ENCODE peak calls at places on chromosomes 7 and 10, in ten cellular contexts. O is lower leg skin; J is GM23248; X is activated naive CD4-positive, alpha-beta T cell treated with anti-CD3 and anti-CD28 coated beads for 36 hours; S is stimulated activated CD4-positive, alpha-beta T cell treated with anti-CD3 and anti-CD28 coated beads, Interleukin-12 subunit alpha, Interleukin-12 subunit beta, amount 100 ng/mL, for 4 hours; P is stimulated activated CD8-positive, alpha-beta memory T cell treated with anti-CD3 and anti-CD28 coated beads, Interleukin-15, amount 100 ng/mL, for 48 hours; K is NAMALWA; G is body of pancreas; Z is GM13977; Q is cardiac muscle cell. W is an unnamed sample.

GRCh38 chr7:139737221-139738100 is 40.3 kb downstream of the HIPK2 start:
- DNase-seq in Z (no peak), K (no peak), J (peak; percentile 61), X (peak; percentile 74), G (no peak), P (peak; percentile 21), S (no peak), O (peak; percentile 43), Q (no peak), W (no peak)

GRCh38 chr7:106421181-106421762 is 136.5 kb upstream of the NAMPT start:
- DNase-seq in O (peak; percentile 94), G (peak; percentile 36), K (no peak), J (peak; percentile 89), X (peak; percentile 63), S (no peak), P (no peak), Z (no peak), Q (peak; percentile 99), W (peak; percentile 93)

GRCh38 chr10:100353770-100354485 is 6.9 kb downstream of the SCD start:
- DNase-seq in S (no peak), G (no peak), P (no peak), Z (no peak), Q (no peak), O (no peak), X (no peak), J (no peak), K (no peak), W (no peak)

GRCh38 chr7:79982151-79982770 is 152.4 kb upstream of the GNAI1 start:
- DNase-seq in P (no peak), Z (no peak), J (peak; percentile 61), X (no peak), S (no peak), Q (no peak), G (no peak), K (no peak), O (no peak), W (no peak)

GRCh38 chr7:75058406-75058805 is 15.2 kb downstream of the RCC1L start:
- DNase-seq in K (no peak), G (no peak), X (no peak), Z (no peak), P (no peak), J (no peak), O (no peak), S (no peak), Q (no peak), W (no peak)

GRCh38 chr10:48461623-48462481 is 143.0 kb downstream of the ARHGAP22 start:
- DNase-seq in J (no peak), G (no peak), Z (no peak), X (no peak), K (no peak), O (peak; percentile 61), Q (no peak), P (no peak), S (no peak), W (no peak)

GRCh38 chr7:3149961-3150516 is 106.4 kb upstream of the CARD11 start:
- DNase-seq in G (no peak), O (no peak), X (no peak), Q (no peak), Z (no peak), K (peak; percentile 55), J (no peak), P (no peak), S (no peak), W (no peak)

GRCh38 chr10:74238031-74238431 is 87.0 kb downstream of the ADK start:
- DNase-seq in K (no peak), O (no peak), G (peak; percentile 34), X (no peak), Z (no peak), J (no peak), S (no peak), P (no peak), Q (peak; percentile 41), W (no peak)

GRCh38 chr7:81161459-81162075 is 242.7 kb upstream of the SEMA3C start:
- DNase-seq in Z (no peak), S (no peak), J (peak; percentile 95), G (no peak), Q (peak; percentile 86), P (no peak), X (no peak), K (no peak), O (no peak), W (no peak)

GRCh38 chr10:74026428-74026979 is 28.6 kb downstream of the VCL start:
- DNase-seq in X (no peak), G (no peak), P (no peak), J (no peak), Z (no peak), K (no peak), S (no peak), Q (no peak), O (no peak), W (no peak)

GRCh38 chr7:42753917-42754363 is 157.9 kb downstream of the C7orf25 start:
- DNase-seq in X (no peak), Z (no peak), Q (no peak), O (no peak), S (no peak), P (no peak), G (no peak), K (no peak), J (no peak), W (no peak)

GRCh38 chr7:36057375-36057774 is 95.7 kb upstream of the EEPD1 start:
- DNase-seq in O (no peak), G (no peak), S (no peak), X (no peak), Z (no peak), P (no peak), Q (no peak), J (no peak), K (no peak), W (no peak)

GRCh38 chr7:55081854-55082603 is 63.2 kb downstream of the EGFR start:
- DNase-seq in Z (no peak), X (no peak), Q (no peak), J (peak; percentile 50), K (no peak), O (no peak), G (no peak), P (no peak), S (no peak), W (no peak)

GRCh38 chr7:34123316-34123715 is 218.0 kb downstream of the BMPER start:
- DNase-seq in X (no peak), S (no peak), K (no peak), Q (no peak), J (no peak), P (no peak), Z (no peak), O (no peak), G (no peak), W (no peak)

GRCh38 chr10:117134084-117135025 is 3.7 kb downstream of the VAX1 start:
- DNase-seq in K (no peak), Q (no peak), P (no peak), G (no peak), J (peak; percentile 41), S (no peak), X (no peak), Z (peak; percentile 46), O (no peak), W (no peak)

W was measured in pons.